ENCODE peak calls at places on chromosomes 12 and 14, in five cellular contexts. A, R, Q, W and O are unnamed samples.

GRCh38 chr14:36344211-36344610 is 23.8 kb upstream of the MBIP start:
- DNase-seq in A (no peak), R (no peak), Q (no peak), W (no peak), O (no peak)

GRCh38 chr12:53091756-53092155 is 5.7 kb upstream of the IGFBP6 start:
- DNase-seq in A (no peak), R (no peak), Q (no peak), W (peak; percentile 34), O (no peak)

GRCh38 chr12:58470266-58471010 is 449.9 kb downstream of the LRIG3 start:
- DNase-seq in A (no peak), R (no peak), Q (no peak), W (no peak), O (no peak)

GRCh38 chr12:52324068-52324444 is 2.9 kb upstream of the KRT83 start:
- DNase-seq in A (no peak), R (no peak), Q (no peak), W (peak; percentile 19), O (no peak)

GRCh38 chr12:66014818-66015217 is 115.7 kb downstream of the LLPH start:
- DNase-seq in A (no peak), R (no peak), Q (no peak), W (no peak), O (peak; percentile 75)

GRCh38 chr12:54143233-54143986 is 45.4 kb downstream of the SMUG1 start:
- DNase-seq in A (no peak), R (no peak), Q (no peak), W (no peak), O (no peak)

GRCh38 chr12:123829561-123829960 is 67.5 kb downstream of the DNAH10 start:
- DNase-seq in A (no peak), R (no peak), Q (no peak), W (no peak), O (peak; percentile 59)

GRCh38 chr12:120164293-120164692 is 30.2 kb downstream of the GCN1 start:
- DNase-seq in A (no peak), R (no peak), Q (no peak), W (no peak), O (no peak)

GRCh38 chr12:98743362-98743953 is 98.4 kb downstream of the APAF1 start:
- DNase-seq in A (no peak), R (peak; percentile 67), Q (no peak), W (no peak), O (peak; percentile 33)

GRCh38 chr12:7129647-7130536 is at the start of gene CLSTN3:
- DNase-seq in A (peak; percentile 88), R (peak; percentile 86), Q (peak; percentile 90), W (peak; percentile 91), O (peak; percentile 73)

GRCh38 chr12:71169286-71169685 is 11.5 kb upstream of the TSPAN8 start:
- DNase-seq in A (no peak), R (no peak), Q (no peak), W (no peak), O (no peak)

GRCh38 chr12:2266666-2267623 is 214.2 kb downstream of the CACNA1C start:
- DNase-seq in A (no peak), R (no peak), Q (no peak), W (no peak), O (no peak)

GRCh38 chr14:56081139-56081538 is 37.1 kb upstream of the PELI2 start:
- DNase-seq in A (no peak), R (no peak), Q (no peak), W (no peak), O (no peak)

GRCh38 chr12:101839324-101840283 is 8.8 kb upstream of the GNPTAB start:
- DNase-seq in A (no peak), R (peak; percentile 73), Q (no peak), W (peak; percentile 80), O (peak; percentile 69)

DNA sequence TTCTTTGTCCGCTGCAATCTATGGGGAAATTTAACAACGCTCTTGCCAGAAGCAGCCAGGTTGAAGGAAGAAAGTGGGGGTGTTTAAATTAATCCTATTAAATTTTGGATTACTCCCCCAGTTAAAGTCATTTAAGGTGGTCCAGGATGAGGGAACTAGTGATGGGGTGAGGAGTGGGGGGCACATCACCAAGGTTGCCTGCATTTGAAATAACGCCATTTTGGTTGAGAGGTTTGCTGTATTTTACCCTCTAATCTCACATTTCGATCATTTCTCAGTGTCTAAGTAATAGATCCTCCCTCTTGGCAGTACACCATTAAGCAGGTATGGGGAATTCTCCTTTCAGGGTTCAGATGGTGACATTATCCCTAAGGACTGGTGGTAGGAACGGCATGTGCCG is 2.6 kb downstream of the FLRT2 start:
- DNase-seq in A (no peak), R (no peak), Q (no peak), W (no peak), O (no peak)
- H3K27ac ChIP-seq in A (no peak overlapping the region), R (peak overlapping the region; percentile 90), Q (no peak overlapping the region), W (peak overlapping the region; percentile 73), O (peak overlapping the region; percentile 47)

GRCh38 chr12:133081408-133081806 is 684 bp downstream of the ZNF140 start:
- DNase-seq in A (no peak), R (no peak), Q (no peak), W (no peak), O (no peak)
- H3K27ac ChIP-seq in A (peak overlapping the region; percentile 94), R (no peak overlapping the region), Q (peak overlapping the region; percentile 94), W (peak overlapping the region; percentile 96), O (no peak overlapping the region)

GRCh38 chr14:58414845-58415244 is 12.5 kb downstream of the TIMM9 start:
- DNase-seq in A (no peak), R (no peak), Q (no peak), W (no peak), O (no peak)
- H3K27ac ChIP-seq in A (no peak overlapping the region), R (no peak overlapping the region), Q (no peak overlapping the region), W (no peak overlapping the region), O (no peak overlapping the region)

DNA sequence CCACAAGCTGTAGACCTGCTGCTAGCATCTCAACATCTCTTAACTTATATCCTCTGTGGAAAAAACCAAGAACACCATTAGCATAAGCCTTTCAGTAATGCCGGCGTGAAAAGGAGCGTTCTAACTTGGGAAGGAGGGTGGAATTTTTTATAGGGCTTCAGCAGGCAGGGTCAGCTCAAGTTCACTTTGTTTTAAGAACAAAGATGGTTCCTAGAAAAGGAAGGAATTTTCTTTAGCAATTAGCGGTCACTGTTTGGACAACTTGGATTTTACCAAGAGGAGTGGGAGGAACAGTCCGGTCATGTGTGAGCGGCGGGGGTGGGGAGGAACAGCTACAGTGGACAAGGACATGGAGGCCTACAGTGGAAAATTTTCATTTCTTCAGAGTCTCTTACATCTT is 35.9 kb downstream of the BBS10 start:
- DNase-seq in A (no peak), R (no peak), Q (no peak), W (no peak), O (peak; percentile 22)
- H3K27ac ChIP-seq in A (no peak overlapping the region), R (no peak overlapping the region), Q (no peak overlapping the region), W (no peak overlapping the region), O (no peak overlapping the region)

GRCh38 chr12:93737457-93738198 is 60.5 kb downstream of the CRADD start:
- DNase-seq in A (no peak), R (no peak), Q (no peak), W (peak; percentile 84), O (no peak)
- H3K27ac ChIP-seq in A (peak overlapping the region; percentile 40), R (no peak overlapping the region), Q (no peak overlapping the region), W (peak overlapping the region; percentile 86), O (no peak overlapping the region)

GRCh38 chr12:47967461-47968430 is 4.3 kb downstream of the TMEM106C start:
- DNase-seq in A (no peak), R (no peak), Q (no peak), W (peak; percentile 59), O (peak; percentile 48)

GRCh38 chr12:47969845-47970244 is 6.4 kb downstream of the TMEM106C start:
- DNase-seq in A (no peak), R (no peak), Q (no peak), W (no peak), O (no peak)

GRCh38 chr12:47973870-47974269 is 10.5 kb downstream of the TMEM106C start:
- DNase-seq in A (peak; percentile 27), R (no peak), Q (no peak), W (no peak), O (no peak)

GRCh38 chr12:47972895-47973294 is 9.5 kb downstream of the TMEM106C start:
- DNase-seq in A (no peak), R (no peak), Q (no peak), W (no peak), O (no peak)

GRCh38 chr12:47970843-47971242 is 7.4 kb downstream of the TMEM106C start:
- DNase-seq in A (no peak), R (no peak), Q (no peak), W (no peak), O (no peak)
- H3K27ac ChIP-seq in A (no peak overlapping the region), R (no peak overlapping the region), Q (no peak overlapping the region), W (no peak overlapping the region), O (no peak overlapping the region)

GRCh38 chr14:97499790-97500481 is 702.8 kb downstream of the VRK1 start:
- DNase-seq in A (no peak), R (no peak), Q (no peak), W (no peak), O (no peak)
- H3K27ac ChIP-seq in A (no peak overlapping the region), R (no peak overlapping the region), Q (no peak overlapping the region), W (no peak overlapping the region), O (no peak overlapping the region)

DNA sequence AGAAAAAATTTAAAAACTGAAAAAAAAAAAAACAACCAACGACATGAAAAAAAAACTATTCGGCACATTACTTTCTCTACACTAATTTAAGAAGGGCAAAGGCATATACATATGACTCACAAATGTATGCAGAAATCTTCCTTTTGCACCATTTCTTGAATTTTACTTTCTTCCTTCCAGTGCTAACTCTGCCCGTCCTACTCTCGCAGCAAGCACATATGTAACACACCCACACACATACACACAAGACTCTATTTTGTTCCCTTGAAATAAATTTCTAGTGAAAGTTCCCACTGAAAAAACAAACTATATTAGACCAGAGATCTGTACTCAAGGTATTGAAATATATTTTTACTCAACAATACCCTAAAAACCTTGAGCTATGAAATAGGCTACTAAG is 14.6 kb downstream of the BTG1 start:
- DNase-seq in A (no peak), R (no peak), Q (no peak), W (no peak), O (no peak)
- H3K27ac ChIP-seq in A (no peak overlapping the region), R (no peak overlapping the region), Q (no peak overlapping the region), W (no peak overlapping the region), O (no peak overlapping the region)